ENCODE peak calls at places on chromosomes 7 and 10, in five cellular contexts. One of them, this sample, is unnamed.

GRCh38 chr7:25908154-25908948 is 243.6 kb upstream of the NFE2L3 start:
- DNase-seq in endodermal cell: no peak
- DNase-seq in heart left ventricle: no peak
- DNase-seq in brain microvascular endothelial cell: no peak
- DNase-seq in Panc1: no peak
- DNase-seq in this sample: no peak

GRCh38 chr7:92644406-92645113 is 54.4 kb upstream of the FAM133B start:
- DNase-seq in heart left ventricle: peak; percentile 87
- DNase-seq in brain microvascular endothelial cell: no peak
- DNase-seq in endodermal cell: no peak
- DNase-seq in Panc1: no peak
- DNase-seq in this sample: no peak

GRCh38 chr10:78523453-78523852 is 489.8 kb downstream of the RPS24 start:
- DNase-seq in brain microvascular endothelial cell: no peak
- DNase-seq in endodermal cell: peak; percentile 16
- DNase-seq in heart left ventricle: no peak
- DNase-seq in Panc1: no peak
- DNase-seq in this sample: no peak

GRCh38 chr10:123402656-123403055 is 248.5 kb downstream of the BUB3 start:
- DNase-seq in brain microvascular endothelial cell: no peak
- DNase-seq in Panc1: no peak
- DNase-seq in heart left ventricle: no peak
- DNase-seq in endodermal cell: peak; percentile 5
- DNase-seq in this sample: no peak

GRCh38 chr7:85764034-85764433 is 577.2 kb upstream of the SEMA3D start:
- DNase-seq in heart left ventricle: no peak
- DNase-seq in endodermal cell: no peak
- DNase-seq in brain microvascular endothelial cell: no peak
- DNase-seq in Panc1: no peak
- DNase-seq in this sample: no peak

GRCh38 chr7:27955596-27955995 is 215.6 kb downstream of the TAX1BP1 start:
- DNase-seq in endodermal cell: no peak
- DNase-seq in Panc1: no peak
- DNase-seq in heart left ventricle: no peak
- DNase-seq in brain microvascular endothelial cell: no peak
- DNase-seq in this sample: no peak

GRCh38 chr7:44103941-44104879 is at the start of gene AEBP1:
- DNase-seq in brain microvascular endothelial cell: no peak
- DNase-seq in heart left ventricle: no peak
- DNase-seq in endodermal cell: peak; percentile 86
- DNase-seq in Panc1: no peak
- DNase-seq in this sample: no peak

GRCh38 chr10:11401314-11402222 is 209.9 kb downstream of the USP6NL start:
- DNase-seq in endodermal cell: peak; percentile 55
- DNase-seq in heart left ventricle: no peak
- DNase-seq in brain microvascular endothelial cell: no peak
- DNase-seq in Panc1: no peak
- DNase-seq in this sample: no peak

GRCh38 chr10:74738985-74739567 is 87.3 kb upstream of the KAT6B start:
- DNase-seq in Panc1: no peak
- DNase-seq in brain microvascular endothelial cell: peak; percentile 10
- DNase-seq in heart left ventricle: no peak
- DNase-seq in endodermal cell: peak; percentile 61
- DNase-seq in this sample: no peak

GRCh38 chr10:102718220-102718619 is 3.8 kb downstream of the SFXN2 start:
- DNase-seq in endodermal cell: peak; percentile 80
- DNase-seq in Panc1: no peak
- DNase-seq in heart left ventricle: peak; percentile 58
- DNase-seq in brain microvascular endothelial cell: peak; percentile 58
- DNase-seq in this sample: no peak

GRCh38 chr10:103554488-103555320 is 61.2 kb downstream of the NEURL1 start:
- DNase-seq in endodermal cell: peak; percentile 81
- DNase-seq in Panc1: no peak
- DNase-seq in heart left ventricle: peak; percentile 54
- DNase-seq in brain microvascular endothelial cell: peak; percentile 31
- DNase-seq in this sample: no peak

GRCh38 chr7:100544949-100545635 is 6.1 kb downstream of the AGFG2 start:
- DNase-seq in Panc1: no peak
- DNase-seq in endodermal cell: no peak
- DNase-seq in heart left ventricle: no peak
- DNase-seq in brain microvascular endothelial cell: no peak
- DNase-seq in this sample: no peak
- H3K27ac ChIP-seq in Panc1: peak overlapping the region; percentile 98
- H3K27ac ChIP-seq in endodermal cell: no peak overlapping the region
- H3K27ac ChIP-seq in heart left ventricle: peak overlapping the region; percentile 92
- H3K27ac ChIP-seq in brain microvascular endothelial cell: peak overlapping the region; percentile 83
- H3K27ac ChIP-seq in this sample: peak overlapping the region; percentile 92

DNA sequence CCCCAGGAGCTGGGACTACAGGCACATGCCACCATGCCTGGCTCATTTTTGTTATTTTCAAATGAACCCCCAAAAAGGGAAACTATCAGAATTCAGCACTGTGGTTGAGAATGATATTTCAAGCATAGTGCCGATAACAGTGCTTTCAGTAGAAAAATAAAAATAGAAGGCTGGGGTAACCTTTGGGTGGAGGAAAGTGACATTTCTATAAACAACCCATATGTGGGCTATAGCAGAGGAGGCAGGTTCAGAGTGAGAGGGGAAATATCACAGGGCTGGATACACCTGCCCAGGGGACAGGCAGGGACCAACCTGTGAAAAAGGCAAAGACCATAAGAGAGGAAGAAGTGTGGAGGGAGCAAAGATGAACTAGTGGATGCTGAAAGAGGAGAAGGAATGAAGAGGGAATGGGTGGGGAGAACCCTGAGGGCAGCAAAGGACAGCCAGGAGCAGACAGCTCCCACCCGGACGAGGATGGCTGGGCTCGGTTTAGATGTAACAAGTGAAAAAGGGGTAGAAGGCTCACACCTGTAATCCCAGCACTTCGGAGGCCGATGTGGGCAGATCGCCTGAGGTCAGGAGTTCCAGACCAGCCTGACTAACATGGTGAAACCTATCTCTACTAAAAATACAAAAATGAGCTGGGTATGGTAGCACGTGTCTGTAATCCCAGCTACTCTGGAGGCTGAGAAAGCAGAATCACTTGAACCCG is 56.5 kb downstream of the MAP3K8 start:
- DNase-seq in Panc1: no peak
- DNase-seq in heart left ventricle: no peak
- DNase-seq in endodermal cell: no peak
- DNase-seq in brain microvascular endothelial cell: no peak
- DNase-seq in this sample: no peak
- H3K27ac ChIP-seq in Panc1: no peak overlapping the region
- H3K27ac ChIP-seq in heart left ventricle: peak overlapping the region; percentile 80
- H3K27ac ChIP-seq in endodermal cell: no peak overlapping the region
- H3K27ac ChIP-seq in brain microvascular endothelial cell: no peak overlapping the region
- H3K27ac ChIP-seq in this sample: peak overlapping the region; percentile 82

GRCh38 chr7:81004098-81004497 is 85.2 kb upstream of the SEMA3C start:
- DNase-seq in endodermal cell: no peak
- DNase-seq in Panc1: no peak
- DNase-seq in brain microvascular endothelial cell: peak; percentile 90
- DNase-seq in heart left ventricle: no peak
- DNase-seq in this sample: peak; percentile 61
- H3K27ac ChIP-seq in endodermal cell: no peak overlapping the region
- H3K27ac ChIP-seq in Panc1: peak overlapping the region; percentile 62
- H3K27ac ChIP-seq in brain microvascular endothelial cell: no peak overlapping the region
- H3K27ac ChIP-seq in heart left ventricle: no peak overlapping the region
- H3K27ac ChIP-seq in this sample: peak overlapping the region; percentile 29

DNA sequence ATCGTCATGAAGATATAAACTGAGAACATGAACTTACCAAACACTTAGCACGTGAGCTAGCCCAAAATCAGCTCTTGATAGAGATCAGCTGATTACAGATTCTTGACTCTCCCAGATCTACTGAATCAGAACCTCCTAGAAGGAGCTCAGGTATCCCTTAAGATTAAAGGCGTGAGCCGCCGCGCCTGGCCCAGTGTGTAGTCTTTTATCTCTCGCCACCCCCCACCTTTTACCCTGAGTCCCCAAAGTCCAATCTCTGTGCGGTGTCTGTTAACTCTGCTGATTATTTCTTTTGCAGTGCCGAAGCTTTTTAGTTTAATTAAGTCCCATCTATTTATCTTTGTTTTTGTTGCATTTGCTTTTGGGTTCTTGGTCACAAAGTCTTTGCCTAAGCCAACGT is 1.1 kb upstream of the GNA12 start:
- DNase-seq in Panc1: no peak
- DNase-seq in brain microvascular endothelial cell: no peak
- DNase-seq in heart left ventricle: no peak
- DNase-seq in endodermal cell: no peak
- DNase-seq in this sample: no peak
- H3K27ac ChIP-seq in Panc1: peak overlapping the region; percentile 92
- H3K27ac ChIP-seq in brain microvascular endothelial cell: no peak overlapping the region
- H3K27ac ChIP-seq in heart left ventricle: no peak overlapping the region
- H3K27ac ChIP-seq in endodermal cell: no peak overlapping the region
- H3K27ac ChIP-seq in this sample: no peak overlapping the region